ENCODE peak calls at places on chromosomes 13 and 19, in four cellular contexts. N is A549, P is H1, Q is IMR-90. H is an unnamed sample.

GRCh38 chr13:29438772-29439171 is 156.7 kb downstream of the SLC7A1 start:
- DNase-seq in N (no peak), P (no peak), Q (no peak), H (no peak)

GRCh38 chr19:32471811-32472210 is 66.2 kb downstream of the DPY19L3 start:
- DNase-seq in N (no peak), P (no peak), Q (no peak), H (no peak)

GRCh38 chr13:42318570-42318969 is 46.6 kb downstream of the AKAP11 start:
- DNase-seq in N (no peak), P (no peak), Q (no peak), H (no peak)

GRCh38 chr19:17706750-17707181 is 12.5 kb upstream of the MAP1S start:
- DNase-seq in N (no peak), P (peak; percentile 89), Q (peak; percentile 39), H (no peak)

GRCh38 chr19:14686411-14686810 is 3.4 kb upstream of the ZNF333 start:
- DNase-seq in N (no peak), P (no peak), Q (peak; percentile 9), H (no peak)

GRCh38 chr13:49995535-49996165 is 1.2 kb upstream of the TRIM13 start:
- DNase-seq in N (no peak), P (no peak), Q (no peak), H (no peak)

GRCh38 chr19:54551293-54551692 is 22.3 kb upstream of the LILRA2 start:
- DNase-seq in N (no peak), P (no peak), Q (no peak), H (no peak)

GRCh38 chr19:1489463-1489971 is 633 bp downstream of the PCSK4 start:
- DNase-seq in N (no peak), P (no peak), Q (no peak), H (no peak)

GRCh38 chr19:45428385-45429231 is 4.9 kb upstream of the ERCC1 start:
- DNase-seq in N (peak; percentile 68), P (peak; percentile 85), Q (peak; percentile 59), H (no peak)

GRCh38 chr19:40718774-40719391 is 2.0 kb downstream of the ITPKC start:
- DNase-seq in N (peak; percentile 83), P (no peak), Q (peak; percentile 40), H (peak; percentile 74)

GRCh38 chr13:21733475-21734311 is 62.8 kb downstream of the FGF9 start:
- DNase-seq in N (no peak), P (no peak), Q (no peak), H (no peak)

GRCh38 chr19:55644842-55645511 is 1.5 kb downstream of the ZNF581 start:
- DNase-seq in N (no peak), P (no peak), Q (no peak), H (no peak)

GRCh38 chr13:21668665-21669599 is 1.9 kb upstream of the FGF9 start:
- DNase-seq in N (no peak), P (peak; percentile 70), Q (peak; percentile 69), H (no peak)

GRCh38 chr13:98484289-98485219 is 92.4 kb downstream of the STK24 start:
- DNase-seq in N (peak; percentile 91), P (peak; percentile 73), Q (peak; percentile 95), H (peak; percentile 99)

GRCh38 chr19:40771101-40771539 is 4.2 kb upstream of the MIA start:
- DNase-seq in N (no peak), P (no peak), Q (no peak), H (no peak)

GRCh38 chr19:45866400-45867176 is 2.5 kb downstream of the FOXA3 start:
- DNase-seq in N (no peak), P (no peak), Q (no peak), H (no peak)

GRCh38 chr13:72062566-72062965 is 195.6 kb upstream of the DACH1 start:
- DNase-seq in N (no peak), P (peak; percentile 56), Q (no peak), H (peak; percentile 4)

GRCh38 chr13:34358811-34359513 is 541.0 kb downstream of the RFC3 start:
- DNase-seq in N (no peak), P (no peak), Q (peak; percentile 72), H (no peak)

GRCh38 chr13:39956036-39956435 is 300.6 kb downstream of the COG6 start:
- DNase-seq in N (no peak), P (no peak), Q (no peak), H (no peak)

GRCh38 chr13:113044431-113045114 is 61.0 kb upstream of the F7 start:
- DNase-seq in N (no peak), P (no peak), Q (no peak), H (no peak)

DNA sequence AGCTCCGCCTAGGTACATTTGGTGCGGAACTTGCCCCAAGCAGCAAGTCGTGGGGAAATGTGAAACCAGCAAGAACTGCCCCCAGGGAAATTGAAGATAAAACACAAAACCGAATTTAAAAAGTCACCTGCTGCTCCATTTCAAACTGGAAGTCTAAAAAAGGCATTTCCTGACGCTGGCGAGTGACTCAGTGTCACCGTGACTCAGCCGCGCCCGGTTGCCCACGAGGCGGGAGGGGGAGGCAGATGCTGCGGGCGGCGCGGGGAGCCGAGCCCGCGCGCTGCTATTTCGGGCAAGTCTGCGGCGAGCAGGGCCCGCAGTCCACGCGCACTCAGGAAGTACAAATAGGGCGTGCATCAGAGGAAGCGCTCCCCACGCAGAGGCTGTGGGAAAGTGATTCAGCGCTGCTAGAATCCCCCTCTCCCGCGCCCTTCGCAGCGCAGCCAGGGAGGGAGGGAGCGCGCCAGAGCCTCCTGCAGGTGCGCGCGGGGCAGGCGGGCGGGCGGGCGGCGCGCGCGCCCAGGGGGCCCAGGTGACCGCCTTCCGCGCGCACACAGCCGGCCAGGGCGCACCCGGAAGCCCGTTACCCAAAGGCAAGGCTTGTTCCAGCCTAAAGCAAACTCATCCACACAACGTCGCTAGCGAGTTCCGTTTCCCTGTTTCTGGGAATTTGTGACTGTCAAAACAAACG is 168.8 kb downstream of the COL4A1 start:
- DNase-seq in N (peak; percentile 57), P (no peak), Q (peak; percentile 79), H (peak; percentile 97)
- TF ChIP-seq POLR2A in N (no peak), P (no peak), Q (no peak), H (no peak)

GRCh38 chr19:16518061-16518460 is 21.9 kb downstream of the C19orf44 start:
- DNase-seq in N (no peak), P (no peak), Q (no peak), H (no peak)

GRCh38 chr19:16519230-16519687 is 23.0 kb downstream of the CHERP start:
- DNase-seq in N (no peak), P (no peak), Q (no peak), H (no peak)

GRCh38 chr19:16516381-16516780 is 20.2 kb downstream of the C19orf44 start:
- DNase-seq in N (no peak), P (no peak), Q (no peak), H (no peak)

GRCh38 chr19:16518483-16519229 is 22.5 kb downstream of the C19orf44 start:
- DNase-seq in N (no peak), P (no peak), Q (no peak), H (no peak)

DNA sequence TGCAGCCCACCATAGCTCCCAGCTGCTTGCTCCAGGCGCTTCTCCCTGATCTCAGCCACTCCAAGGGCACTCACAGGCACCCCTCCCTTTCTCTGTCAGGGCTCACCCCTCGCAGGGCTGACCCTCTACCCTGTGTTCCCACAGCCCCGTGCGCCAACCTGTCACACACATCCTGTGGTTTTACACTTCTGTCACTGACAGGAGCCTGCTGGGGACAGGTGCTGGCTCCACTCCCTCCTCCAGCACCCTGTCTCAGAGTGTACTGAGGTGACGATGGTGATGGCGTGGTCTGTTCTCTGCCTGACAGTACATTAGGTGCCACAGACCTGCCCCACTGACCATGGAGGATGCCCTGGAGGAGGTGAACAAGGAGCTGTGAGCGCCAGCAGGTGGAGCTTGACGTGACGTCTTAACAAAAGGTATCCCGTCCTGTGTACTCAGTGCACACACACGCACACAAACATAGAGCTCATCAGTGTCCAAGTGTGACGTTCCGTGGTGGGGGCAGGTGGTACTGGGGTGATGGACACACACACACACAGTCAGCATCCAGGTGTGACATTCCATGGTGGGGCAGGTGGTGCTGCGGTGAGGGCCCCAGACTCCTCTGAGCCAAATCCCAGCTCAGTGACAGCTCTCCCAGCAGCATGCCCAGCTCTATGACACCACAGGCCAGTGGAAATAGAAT is 20.9 kb downstream of the C19orf44 start:
- DNase-seq in N (no peak), P (no peak), Q (no peak), H (no peak)
- TF ChIP-seq POLR2A in N (no peak), P (no peak), Q (no peak), H (no peak)

DNA sequence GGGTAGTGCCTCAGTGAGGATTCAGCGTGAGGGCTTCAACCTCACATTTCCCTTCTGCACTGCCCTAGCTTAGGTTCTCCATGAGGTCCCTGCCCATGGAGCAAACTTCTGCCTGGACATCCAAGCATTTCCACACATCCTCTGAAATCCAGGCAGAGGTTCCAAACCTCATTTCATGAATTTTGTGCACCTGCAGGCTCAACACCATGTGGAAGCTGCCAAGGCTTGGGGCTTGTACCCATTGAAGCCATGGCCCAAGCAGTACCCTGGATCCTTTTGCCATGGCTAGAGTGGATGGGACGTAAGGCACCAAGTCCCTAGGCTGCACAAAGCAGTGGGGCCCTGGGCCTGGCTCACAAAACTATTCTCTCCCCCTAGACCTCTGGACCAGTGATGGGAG is 877.1 kb upstream of the KLHL1 start:
- DNase-seq in N (no peak), P (no peak), Q (no peak), H (no peak)
- TF ChIP-seq POLR2A in N (no peak), P (no peak), Q (no peak), H (no peak)

GRCh38 chr19:10603873-10604459 is 16.9 kb upstream of the AP1M2 start:
- DNase-seq in N (no peak), P (no peak), Q (no peak), H (no peak)

GRCh38 chr19:10603084-10603872 is 16.2 kb upstream of the AP1M2 start:
- DNase-seq in N (no peak), P (peak; percentile 57), Q (no peak), H (no peak)

GRCh38 chr19:10604460-10604980 is 17.4 kb upstream of the AP1M2 start:
- DNase-seq in N (no peak), P (no peak), Q (no peak), H (no peak)

GRCh38 chr19:10601999-10602329 is 14.9 kb upstream of the AP1M2 start:
- DNase-seq in N (no peak), P (no peak), Q (no peak), H (no peak)

GRCh38 chr19:10602330-10603083 is 15.4 kb upstream of the AP1M2 start:
- DNase-seq in N (peak; percentile 83), P (peak; percentile 89), Q (peak; percentile 48), H (peak; percentile 87)
- TF ChIP-seq POLR2A in N (no peak), P (no peak), Q (no peak), H (peak; percentile 35)

GRCh38 chr19:3833578-3834348 is 35.1 kb downstream of the ZFR2 start:
- DNase-seq in N (no peak), P (no peak), Q (no peak), H (no peak)
- TF ChIP-seq POLR2A in N (no peak), P (no peak), Q (no peak), H (no peak)

GRCh38 chr13:52009985-52010384 is 1.3 kb downstream of the ATP7B start:
- DNase-seq in N (no peak), P (no peak), Q (no peak), H (no peak)

GRCh38 chr13:52016296-52016695 is 4.1 kb downstream of the ALG11 start:
- DNase-seq in N (no peak), P (no peak), Q (no peak), H (no peak)

GRCh38 chr13:52010890-52011689 is at the start of gene ATP7B:
- DNase-seq in N (peak; percentile 31), P (peak; percentile 82), Q (no peak), H (peak; percentile 13)

GRCh38 chr13:52011690-52012511 is at the start of gene ALG11:
- DNase-seq in N (peak; percentile 86), P (peak; percentile 100), Q (peak; percentile 97), H (peak; percentile 84)

DNA sequence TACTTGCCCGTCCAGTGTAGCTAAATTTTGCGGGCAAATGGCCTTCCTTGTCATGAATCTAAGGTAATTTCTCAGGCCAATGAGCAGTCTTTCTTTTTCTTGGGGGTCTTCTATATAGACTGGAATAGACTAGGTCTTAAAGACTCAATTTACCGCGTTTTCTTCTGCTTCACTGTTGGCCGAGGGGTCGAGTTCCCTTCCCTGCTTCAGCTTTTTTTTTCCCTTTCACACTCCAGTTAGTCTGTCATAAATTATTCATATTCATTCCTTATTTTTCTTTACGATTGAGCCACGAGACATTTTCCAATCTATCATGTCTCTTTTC is 276 bp downstream of the ALG11 start:
- DNase-seq in N (no peak), P (no peak), Q (no peak), H (no peak)
- TF ChIP-seq POLR2A in N (no peak), P (no peak), Q (no peak), H (no peak)